ENCODE peak calls at places on chromosomes 13 and 19, in nine cellular contexts. One of them, this sample, is unnamed.

GRCh38 chr13:79451500-79451962 is 29.4 kb upstream of the NDFIP2 start:
- DNase-seq in body of pancreas: no peak
- DNase-seq in uterus: no peak
- DNase-seq in stomach: no peak
- DNase-seq in right lobe of liver: no peak
- DNase-seq in adrenal gland: peak
- DNase-seq in HepG2: no peak
- DNase-seq in A549: peak
- DNase-seq in heart left ventricle: no peak
- DNase-seq in this sample: peak

GRCh38 chr13:38819053-38819452 is 132.2 kb downstream of the FREM2 start:
- DNase-seq in body of pancreas: no peak
- DNase-seq in uterus: no peak
- DNase-seq in stomach: peak
- DNase-seq in right lobe of liver: no peak
- DNase-seq in adrenal gland: no peak
- DNase-seq in HepG2: no peak
- DNase-seq in A549: no peak
- DNase-seq in heart left ventricle: no peak
- DNase-seq in this sample: no peak

GRCh38 chr19:5340637-5341447 is at the start of gene PTPRS:
- DNase-seq in body of pancreas: peak
- DNase-seq in uterus: peak
- DNase-seq in stomach: peak
- DNase-seq in right lobe of liver: peak
- DNase-seq in adrenal gland: peak
- DNase-seq in HepG2: peak
- DNase-seq in A549: peak
- DNase-seq in heart left ventricle: peak
- DNase-seq in this sample: peak

GRCh38 chr13:75050419-75051066 is 431.4 kb downstream of the TBC1D4 start:
- DNase-seq in body of pancreas: no peak
- DNase-seq in uterus: no peak
- DNase-seq in stomach: no peak
- DNase-seq in right lobe of liver: no peak
- DNase-seq in adrenal gland: no peak
- DNase-seq in HepG2: no peak
- DNase-seq in A549: no peak
- DNase-seq in heart left ventricle: no peak
- DNase-seq in this sample: no peak

GRCh38 chr13:97567510-97568243 is 133.7 kb downstream of the RAP2A start:
- DNase-seq in body of pancreas: peak
- DNase-seq in uterus: no peak
- DNase-seq in stomach: peak
- DNase-seq in right lobe of liver: no peak
- DNase-seq in adrenal gland: no peak
- DNase-seq in HepG2: peak
- DNase-seq in A549: peak
- DNase-seq in heart left ventricle: no peak
- DNase-seq in this sample: no peak

GRCh38 chr19:29687897-29688728 is 22.9 kb downstream of the PLEKHF1 start:
- DNase-seq in body of pancreas: no peak
- DNase-seq in uterus: no peak
- DNase-seq in stomach: no peak
- DNase-seq in right lobe of liver: no peak
- DNase-seq in adrenal gland: no peak
- DNase-seq in HepG2: no peak
- DNase-seq in A549: no peak
- DNase-seq in heart left ventricle: no peak
- DNase-seq in this sample: peak

GRCh38 chr13:95924389-95924994 is 128.7 kb downstream of the UGGT2 start:
- DNase-seq in body of pancreas: no peak
- DNase-seq in uterus: no peak
- DNase-seq in stomach: no peak
- DNase-seq in right lobe of liver: no peak
- DNase-seq in adrenal gland: no peak
- DNase-seq in HepG2: peak
- DNase-seq in A549: peak
- DNase-seq in heart left ventricle: no peak
- DNase-seq in this sample: no peak

GRCh38 chr19:16062789-16063188 is 13.5 kb upstream of the TPM4 start:
- DNase-seq in body of pancreas: peak
- DNase-seq in uterus: no peak
- DNase-seq in stomach: peak
- DNase-seq in right lobe of liver: no peak
- DNase-seq in adrenal gland: no peak
- DNase-seq in HepG2: no peak
- DNase-seq in A549: no peak
- DNase-seq in heart left ventricle: peak
- DNase-seq in this sample: peak

GRCh38 chr13:23652909-23653726 is 82.9 kb downstream of the TNFRSF19 start:
- DNase-seq in body of pancreas: no peak
- DNase-seq in uterus: no peak
- DNase-seq in stomach: no peak
- DNase-seq in right lobe of liver: no peak
- DNase-seq in adrenal gland: no peak
- DNase-seq in HepG2: no peak
- DNase-seq in A549: no peak
- DNase-seq in heart left ventricle: peak
- DNase-seq in this sample: no peak

GRCh38 chr19:18682807-18683108 is 722 bp upstream of the CRTC1 start:
- DNase-seq in body of pancreas: no peak
- DNase-seq in uterus: no peak
- DNase-seq in stomach: no peak
- DNase-seq in right lobe of liver: no peak
- DNase-seq in adrenal gland: no peak
- DNase-seq in HepG2: no peak
- DNase-seq in A549: no peak
- DNase-seq in heart left ventricle: no peak
- DNase-seq in this sample: no peak

GRCh38 chr13:60759499-60759898 is 362.5 kb downstream of the TDRD3 start:
- DNase-seq in body of pancreas: peak
- DNase-seq in uterus: no peak
- DNase-seq in stomach: peak
- DNase-seq in right lobe of liver: no peak
- DNase-seq in adrenal gland: no peak
- DNase-seq in HepG2: peak
- DNase-seq in A549: no peak
- DNase-seq in heart left ventricle: no peak
- DNase-seq in this sample: peak
- TF ChIP-seq POLR2A in body of pancreas: no peak
- TF ChIP-seq POLR2A in uterus: no peak
- TF ChIP-seq POLR2A in stomach: no peak
- TF ChIP-seq POLR2A in right lobe of liver: no peak
- TF ChIP-seq POLR2A in adrenal gland: no peak
- TF ChIP-seq POLR2A in HepG2: no peak
- TF ChIP-seq POLR2A in A549: no peak
- TF ChIP-seq POLR2A in heart left ventricle: no peak
- TF ChIP-seq POLR2A in this sample: no peak

DNA sequence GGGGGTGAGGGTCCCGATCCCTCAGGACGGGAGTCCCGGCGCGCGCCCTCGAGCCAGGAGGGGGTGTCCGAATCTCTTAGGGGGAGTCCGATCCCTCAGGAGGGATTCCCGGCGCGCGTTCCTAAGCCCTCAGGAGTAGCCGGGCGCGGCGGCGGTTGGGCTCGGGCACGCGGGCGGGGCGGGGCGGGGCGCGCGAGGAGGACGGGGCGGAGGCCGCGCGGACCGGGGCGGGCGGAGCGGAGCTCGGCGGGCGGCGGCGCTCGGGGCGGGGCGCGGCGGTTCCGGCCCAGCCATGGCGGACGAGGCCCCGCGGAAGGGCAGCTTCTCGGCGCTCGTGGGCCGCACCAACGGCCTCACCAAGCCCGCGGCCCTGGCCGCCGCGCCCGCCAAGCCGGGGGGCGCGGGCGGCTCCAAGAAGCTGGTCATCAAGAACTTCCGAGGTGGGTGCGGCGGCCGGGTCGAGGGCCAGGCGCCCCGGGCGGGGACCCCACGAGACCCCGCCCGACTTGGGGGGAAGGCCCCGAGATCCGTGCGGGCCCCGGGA is at the start of gene CUL4A:
- DNase-seq in body of pancreas: peak
- DNase-seq in uterus: peak
- DNase-seq in stomach: peak
- DNase-seq in right lobe of liver: peak
- DNase-seq in adrenal gland: peak
- DNase-seq in HepG2: peak
- DNase-seq in A549: peak
- DNase-seq in heart left ventricle: peak
- DNase-seq in this sample: peak
- TF ChIP-seq POLR2A in body of pancreas: no peak
- TF ChIP-seq POLR2A in uterus: no peak
- TF ChIP-seq POLR2A in stomach: no peak
- TF ChIP-seq POLR2A in right lobe of liver: no peak
- TF ChIP-seq POLR2A in adrenal gland: no peak
- TF ChIP-seq POLR2A in HepG2: no peak
- TF ChIP-seq POLR2A in A549: peak
- TF ChIP-seq POLR2A in heart left ventricle: no peak
- TF ChIP-seq POLR2A in this sample: no peak

GRCh38 chr19:34778342-34778741 is 5.3 kb upstream of the ZNF599 start:
- DNase-seq in body of pancreas: no peak
- DNase-seq in uterus: no peak
- DNase-seq in stomach: no peak
- DNase-seq in right lobe of liver: no peak
- DNase-seq in adrenal gland: no peak
- DNase-seq in HepG2: no peak
- DNase-seq in A549: no peak
- DNase-seq in heart left ventricle: no peak
- DNase-seq in this sample: no peak

GRCh38 chr19:34773555-34773864 is 495 bp upstream of the ZNF599 start:
- DNase-seq in body of pancreas: no peak
- DNase-seq in uterus: no peak
- DNase-seq in stomach: no peak
- DNase-seq in right lobe of liver: no peak
- DNase-seq in adrenal gland: no peak
- DNase-seq in HepG2: no peak
- DNase-seq in A549: no peak
- DNase-seq in heart left ventricle: no peak
- DNase-seq in this sample: no peak

GRCh38 chr19:34767967-34768366 is 5.0 kb downstream of the ZNF599 start:
- DNase-seq in body of pancreas: no peak
- DNase-seq in uterus: no peak
- DNase-seq in stomach: no peak
- DNase-seq in right lobe of liver: no peak
- DNase-seq in adrenal gland: no peak
- DNase-seq in HepG2: no peak
- DNase-seq in A549: no peak
- DNase-seq in heart left ventricle: no peak
- DNase-seq in this sample: no peak

GRCh38 chr19:34774857-34775256 is 1.8 kb upstream of the ZNF599 start:
- DNase-seq in body of pancreas: no peak
- DNase-seq in uterus: no peak
- DNase-seq in stomach: no peak
- DNase-seq in right lobe of liver: no peak
- DNase-seq in adrenal gland: no peak
- DNase-seq in HepG2: no peak
- DNase-seq in A549: no peak
- DNase-seq in heart left ventricle: no peak
- DNase-seq in this sample: no peak

DNA sequence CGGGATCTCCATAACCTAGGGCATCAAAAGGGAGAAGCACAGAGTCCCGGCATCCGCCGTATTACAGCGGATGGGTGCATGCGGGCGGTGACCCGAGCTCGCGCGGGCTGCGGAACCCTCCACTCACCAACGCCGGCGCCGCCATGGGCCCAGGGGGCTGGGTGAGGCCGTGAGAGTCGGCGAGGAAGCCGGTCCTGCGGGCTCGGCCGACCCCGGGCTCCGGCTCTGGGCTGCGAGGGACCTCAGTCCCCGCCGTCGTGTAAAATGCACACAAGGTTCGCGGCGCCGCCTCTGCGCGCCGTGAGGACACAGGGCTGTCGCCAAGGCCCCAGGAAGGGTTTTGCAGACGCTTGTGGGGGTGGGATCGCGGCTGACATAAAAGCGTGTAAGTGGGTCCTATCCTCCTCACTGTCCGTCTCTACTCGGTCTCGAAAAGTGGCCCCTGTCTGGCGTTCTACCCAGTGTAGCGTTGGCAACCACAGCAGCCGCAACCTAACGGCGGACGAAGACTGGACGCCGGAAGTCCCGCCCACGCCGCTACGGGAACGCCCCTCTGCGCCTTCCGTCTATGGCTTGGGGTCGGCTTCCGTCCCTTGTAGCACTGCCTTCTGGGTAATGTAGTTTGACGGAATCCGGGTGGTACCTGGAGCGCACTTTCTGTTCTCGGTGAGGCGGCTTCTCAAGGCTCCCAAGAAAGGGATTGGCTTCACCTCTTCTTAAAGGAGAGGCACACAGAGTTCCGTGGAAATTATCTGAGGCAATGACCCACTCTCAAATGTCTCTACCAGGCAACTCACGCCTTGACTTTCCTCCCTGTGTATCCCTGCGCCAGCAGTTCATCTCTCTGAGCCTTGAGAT is at the start of gene ZNF599:
- DNase-seq in body of pancreas: peak
- DNase-seq in uterus: peak
- DNase-seq in stomach: peak
- DNase-seq in right lobe of liver: peak
- DNase-seq in adrenal gland: peak
- DNase-seq in HepG2: peak
- DNase-seq in A549: peak
- DNase-seq in heart left ventricle: peak
- DNase-seq in this sample: peak
- TF ChIP-seq POLR2A in body of pancreas: peak
- TF ChIP-seq POLR2A in uterus: peak
- TF ChIP-seq POLR2A in stomach: no peak
- TF ChIP-seq POLR2A in right lobe of liver: no peak
- TF ChIP-seq POLR2A in adrenal gland: no peak
- TF ChIP-seq POLR2A in HepG2: peak
- TF ChIP-seq POLR2A in A549: peak
- TF ChIP-seq POLR2A in heart left ventricle: peak
- TF ChIP-seq POLR2A in this sample: peak

DNA sequence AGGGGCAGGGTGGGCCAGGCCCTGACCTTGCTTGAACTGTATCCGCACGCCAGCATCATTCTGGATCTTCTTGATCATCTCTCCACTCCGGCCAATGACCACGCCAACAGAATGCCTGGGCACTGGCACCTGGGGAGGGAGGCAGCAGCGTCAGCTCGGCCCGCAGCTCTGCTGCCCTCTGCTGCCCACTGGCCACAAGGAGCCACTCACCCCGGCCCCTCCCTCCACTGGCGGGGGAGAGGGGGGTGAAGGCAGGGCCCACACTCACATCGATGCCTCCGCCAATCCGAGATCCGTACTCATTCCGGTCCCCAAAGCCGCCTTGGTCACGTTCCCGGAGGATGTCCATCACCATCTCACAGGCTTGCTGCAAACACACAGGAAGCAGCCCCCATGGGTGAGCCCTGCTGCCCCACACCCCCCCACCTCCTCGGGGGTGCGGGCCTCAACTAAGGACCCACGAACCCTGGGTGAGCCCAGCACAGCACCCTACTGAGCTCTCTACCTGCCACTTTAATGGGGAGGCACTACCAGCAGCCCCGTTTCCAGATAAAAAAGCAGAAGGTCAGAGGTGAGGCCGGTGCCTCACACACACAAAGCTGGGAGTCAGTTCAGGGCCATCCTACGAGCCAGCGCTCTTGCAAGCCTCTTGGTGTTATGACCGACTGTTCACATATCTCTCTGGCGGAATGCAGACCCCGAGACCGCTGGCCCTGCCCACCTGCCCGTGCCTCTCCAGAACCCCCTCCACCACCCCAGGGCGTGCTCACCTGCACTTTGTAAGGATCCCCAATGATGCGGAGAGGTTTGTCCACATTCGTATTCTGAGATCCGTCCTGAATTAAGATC is 6.7 kb downstream of the KHSRP start:
- DNase-seq in body of pancreas: peak
- DNase-seq in uterus: peak
- DNase-seq in stomach: no peak
- DNase-seq in right lobe of liver: no peak
- DNase-seq in adrenal gland: peak
- DNase-seq in HepG2: no peak
- DNase-seq in A549: no peak
- DNase-seq in heart left ventricle: no peak
- DNase-seq in this sample: no peak
- TF ChIP-seq POLR2A in body of pancreas: no peak
- TF ChIP-seq POLR2A in uterus: no peak
- TF ChIP-seq POLR2A in stomach: no peak
- TF ChIP-seq POLR2A in right lobe of liver: no peak
- TF ChIP-seq POLR2A in adrenal gland: no peak
- TF ChIP-seq POLR2A in HepG2: no peak
- TF ChIP-seq POLR2A in A549: no peak
- TF ChIP-seq POLR2A in heart left ventricle: no peak
- TF ChIP-seq POLR2A in this sample: no peak

This sample was measured in erythroblast.